ENCODE peak calls at places on chromosomes 6 and 20, in ten cellular contexts. H is nephron progenitor cell, K is foreskin fibroblast, Z is cardiac muscle cell, T is tibial artery, L is MCF 10A, C is RWPE1, I is HFF-Myc, G is mammary epithelial cell, W is epithelial cell of esophagus. Q is an unnamed sample.

GRCh38 chr20:62624325-62624690 is 18.0 kb upstream of the SLCO4A1 start:
- DNase-seq in H (no peak), K (no peak), Z (no peak), T (no peak), L (peak), C (no peak), I (no peak), G (no peak), W (no peak), Q (no peak)

GRCh38 chr20:46802696-46803445 is 91.8 kb upstream of the EYA2 start:
- DNase-seq in H (no peak), K (no peak), Z (no peak), T (no peak), L (no peak), C (no peak), I (no peak), G (no peak), W (no peak), Q (no peak)

GRCh38 chr6:107821591-107821990 is 2.5 kb downstream of the SCML4 start:
- DNase-seq in H (no peak), K (no peak), Z (no peak), T (no peak), L (no peak), C (no peak), I (no peak), G (no peak), W (no peak), Q (no peak)

GRCh38 chr6:15871211-15871770 is 208.5 kb upstream of the DTNBP1 start:
- DNase-seq in H (no peak), K (no peak), Z (no peak), T (no peak), L (no peak), C (no peak), I (no peak), G (no peak), W (no peak), Q (no peak)

GRCh38 chr6:23414204-23414501 is 711.9 kb upstream of the NRSN1 start:
- DNase-seq in H (no peak), K (no peak), Z (peak), T (no peak), L (peak), C (no peak), I (peak), G (peak), W (peak), Q (no peak)

GRCh38 chr20:43364001-43364400 is 93.7 kb upstream of the SRSF6 start:
- DNase-seq in H (no peak), K (no peak), Z (no peak), T (no peak), L (no peak), C (no peak), I (no peak), G (no peak), W (no peak), Q (no peak)

GRCh38 chr6:139361211-139361610 is 13.2 kb downstream of the CITED2 start:
- DNase-seq in H (no peak), K (no peak), Z (no peak), T (no peak), L (no peak), C (no peak), I (no peak), G (no peak), W (no peak), Q (no peak)

GRCh38 chr6:169905041-169905807 is 153.8 kb downstream of the ERMARD start:
- DNase-seq in H (no peak), K (peak), Z (no peak), T (peak), L (peak), C (peak), I (peak), G (peak), W (peak), Q (no peak)

GRCh38 chr6:138089325-138089724 is 17.9 kb downstream of the PERP start:
- DNase-seq in H (no peak), K (no peak), Z (no peak), T (no peak), L (no peak), C (no peak), I (no peak), G (peak), W (peak), Q (no peak)

GRCh38 chr6:83592770-83593394 is 80.5 kb downstream of the PRSS35 start:
- DNase-seq in H (no peak), K (no peak), Z (peak), T (no peak), L (peak), C (peak), I (peak), G (peak), W (peak), Q (no peak)

GRCh38 chr6:126077810-126078791 is 91.8 kb downstream of the TRMT11 start:
- DNase-seq in H (no peak), K (peak), Z (no peak), T (peak), L (no peak), C (no peak), I (peak), G (no peak), W (no peak), Q (no peak)

GRCh38 chr6:100461273-100461919 is 3.3 kb downstream of the SIM1 start:
- DNase-seq in H (peak), K (no peak), Z (no peak), T (no peak), L (peak), C (no peak), I (no peak), G (no peak), W (no peak), Q (no peak)

GRCh38 chr6:100462396-100462795 is 2.3 kb downstream of the SIM1 start:
- DNase-seq in H (no peak), K (no peak), Z (no peak), T (no peak), L (no peak), C (no peak), I (no peak), G (no peak), W (no peak), Q (no peak)

GRCh38 chr6:100461920-100462295 is 2.8 kb downstream of the SIM1 start:
- DNase-seq in H (no peak), K (no peak), Z (no peak), T (no peak), L (no peak), C (no peak), I (no peak), G (no peak), W (no peak), Q (no peak)

GRCh38 chr6:100459291-100459690 is 5.4 kb downstream of the SIM1 start:
- DNase-seq in H (no peak), K (no peak), Z (no peak), T (no peak), L (no peak), C (no peak), I (no peak), G (no peak), W (no peak), Q (no peak)

GRCh38 chr6:100460650-100461204 is 4.0 kb downstream of the SIM1 start:
- DNase-seq in H (no peak), K (no peak), Z (no peak), T (no peak), L (peak), C (no peak), I (no peak), G (no peak), W (no peak), Q (no peak)
- TF ChIP-seq CTCF in H (peak), K (peak), Z (peak), T (no peak), L (peak), C (no peak), I (peak), G (peak), W (peak), Q (peak)

GRCh38 chr20:50277064-50277415 is 86.4 kb downstream of the CEBPB start:
- DNase-seq in H (no peak), K (no peak), Z (no peak), T (no peak), L (no peak), C (no peak), I (no peak), G (no peak), W (no peak), Q (no peak)

GRCh38 chr20:50279988-50280850 is 89.6 kb downstream of the CEBPB start:
- DNase-seq in H (no peak), K (no peak), Z (no peak), T (no peak), L (no peak), C (no peak), I (no peak), G (no peak), W (no peak), Q (no peak)

GRCh38 chr20:50277460-50278376 is 87.1 kb downstream of the CEBPB start:
- DNase-seq in H (no peak), K (no peak), Z (no peak), T (no peak), L (no peak), C (no peak), I (no peak), G (no peak), W (no peak), Q (no peak)

GRCh38 chr20:50278377-50278683 is 87.7 kb downstream of the CEBPB start:
- DNase-seq in H (no peak), K (no peak), Z (no peak), T (no peak), L (no peak), C (no peak), I (no peak), G (no peak), W (no peak), Q (no peak)

DNA sequence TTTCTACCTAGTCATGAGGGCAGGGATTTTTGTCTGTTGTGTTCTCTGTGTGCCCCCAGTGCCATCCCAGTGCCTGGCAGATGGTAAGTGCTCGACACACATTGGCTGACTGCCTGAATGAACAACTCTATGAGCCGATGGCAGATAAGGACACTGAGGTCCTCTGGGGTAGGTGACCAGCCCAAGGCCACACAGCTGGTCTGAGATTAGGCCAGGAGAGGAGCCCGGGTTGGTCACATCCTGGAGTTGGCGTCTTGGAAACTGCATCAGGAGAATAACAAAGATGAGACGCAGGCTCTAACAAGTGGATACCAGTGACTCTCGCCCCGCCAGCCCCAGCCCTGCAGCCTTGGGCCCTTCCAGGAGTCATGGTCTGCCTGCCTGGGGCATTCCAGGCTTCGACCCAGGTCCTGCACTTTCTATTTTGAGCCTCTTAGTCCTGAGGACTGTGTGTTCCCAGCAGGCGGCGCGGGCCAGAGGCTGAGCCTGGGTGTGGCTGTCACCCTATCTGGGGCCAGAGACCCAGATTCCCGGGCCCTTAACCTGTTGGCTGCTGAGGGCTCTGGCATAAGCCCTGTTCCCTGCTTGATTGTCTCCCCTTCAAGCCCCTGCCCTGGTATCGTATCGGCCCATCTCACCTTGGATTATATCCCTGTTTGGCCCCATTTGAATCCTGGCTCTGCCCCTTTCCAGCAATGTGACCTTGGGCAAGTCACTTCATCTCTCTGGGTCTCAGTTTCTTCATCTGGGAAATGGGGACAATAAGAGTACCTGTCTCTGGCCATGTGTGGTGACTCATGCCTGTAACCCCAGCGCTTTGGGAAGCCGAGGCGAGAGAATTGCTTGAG is 88.3 kb downstream of the CEBPB start:
- DNase-seq in H (no peak), K (peak), Z (peak), T (peak), L (peak), C (peak), I (no peak), G (peak), W (peak), Q (no peak)
- TF ChIP-seq CTCF in H (no peak), K (peak), Z (peak), T (peak), L (peak), C (no peak), I (peak), G (peak), W (peak), Q (no peak)

GRCh38 chr6:14584450-14584849 is 466.9 kb downstream of the CD83 start:
- DNase-seq in H (no peak), K (no peak), Z (no peak), T (no peak), L (no peak), C (no peak), I (no peak), G (no peak), W (no peak), Q (no peak)
- TF ChIP-seq CTCF in H (no peak), K (no peak), Z (peak), T (no peak), L (no peak), C (no peak), I (no peak), G (no peak), W (no peak), Q (no peak)

GRCh38 chr20:23179766-23180403 is 93.8 kb upstream of the CD93 start:
- DNase-seq in H (no peak), K (no peak), Z (no peak), T (no peak), L (no peak), C (no peak), I (no peak), G (no peak), W (no peak), Q (no peak)

GRCh38 chr20:23180451-23180921 is 94.4 kb upstream of the CD93 start:
- DNase-seq in H (peak), K (no peak), Z (no peak), T (no peak), L (no peak), C (no peak), I (no peak), G (no peak), W (no peak), Q (no peak)

GRCh38 chr20:23174821-23175220 is 88.7 kb upstream of the CD93 start:
- DNase-seq in H (no peak), K (no peak), Z (no peak), T (no peak), L (no peak), C (no peak), I (no peak), G (no peak), W (no peak), Q (no peak)

DNA sequence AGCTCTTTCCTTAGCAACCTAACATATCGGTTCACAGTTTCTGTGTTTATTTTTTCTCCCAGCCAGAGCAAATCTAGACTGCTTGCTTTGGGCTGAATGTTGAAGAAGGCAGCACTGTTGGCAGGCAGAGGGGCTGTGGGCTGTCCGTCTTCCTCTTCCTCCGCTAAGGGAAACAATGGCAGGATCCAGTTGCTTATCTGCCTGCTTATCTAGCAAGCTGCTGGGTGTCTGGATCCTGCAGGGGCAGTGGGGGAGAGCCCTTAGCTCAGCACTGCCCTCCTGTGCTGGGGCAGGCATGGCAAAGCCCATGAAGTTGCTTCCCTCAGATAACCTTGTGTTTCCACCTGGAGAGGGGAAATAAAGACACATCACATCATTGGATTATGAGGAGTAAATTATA is 92.7 kb upstream of the CD93 start:
- DNase-seq in H (no peak), K (no peak), Z (no peak), T (no peak), L (no peak), C (no peak), I (no peak), G (no peak), W (no peak), Q (no peak)
- TF ChIP-seq CTCF in H (no peak), K (no peak), Z (peak), T (no peak), L (no peak), C (no peak), I (peak), G (peak), W (no peak), Q (no peak)

DNA sequence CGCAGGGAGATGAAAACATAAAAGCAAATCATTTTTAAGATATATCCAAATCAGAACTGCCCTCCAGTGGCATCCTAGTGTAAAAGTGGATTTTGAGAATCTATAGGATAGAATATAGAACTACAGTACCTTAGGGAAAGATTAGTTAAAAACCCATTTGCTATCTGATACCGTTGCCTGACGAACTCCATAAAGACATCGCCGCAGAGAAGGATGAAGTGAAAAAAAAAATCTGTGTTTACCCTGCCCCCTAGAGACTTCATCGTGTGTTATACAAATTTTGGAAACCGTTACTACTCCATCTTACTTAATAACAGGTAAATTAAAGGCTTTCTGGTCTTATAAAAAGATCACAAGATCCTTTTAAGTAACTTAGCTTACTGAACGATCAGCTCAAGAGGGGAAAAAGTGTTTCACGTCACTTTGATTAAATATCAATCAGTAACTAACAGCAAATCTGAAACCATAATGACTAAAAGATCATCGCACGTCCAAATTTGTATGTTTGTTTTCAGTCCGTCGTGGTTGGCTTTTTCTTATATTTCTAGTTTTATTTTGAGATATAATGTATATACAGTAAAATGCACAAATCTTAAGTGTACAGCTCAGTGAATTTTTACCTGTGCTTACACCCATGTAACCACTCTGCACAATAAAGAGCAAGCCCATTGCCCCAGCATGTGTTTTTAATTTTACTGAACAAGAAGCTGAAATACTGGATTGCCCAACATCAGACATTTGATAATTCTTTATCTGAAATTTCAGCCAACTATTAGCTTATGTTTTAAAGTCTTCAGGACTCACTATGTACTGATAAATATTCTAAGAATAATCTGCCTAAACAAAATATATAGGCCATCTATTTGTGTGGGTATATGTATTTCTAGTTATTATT is 879 bp upstream of the MCM3 start:
- DNase-seq in H (no peak), K (peak), Z (peak), T (no peak), L (peak), C (no peak), I (no peak), G (no peak), W (no peak), Q (no peak)
- TF ChIP-seq CTCF in H (no peak), K (no peak), Z (peak), T (no peak), L (peak), C (peak), I (no peak), G (peak), W (peak), Q (no peak)

GRCh38 chr20:22106308-22106938 is 401.0 kb downstream of the PAX1 start:
- DNase-seq in H (no peak), K (no peak), Z (peak), T (no peak), L (peak), C (peak), I (no peak), G (no peak), W (peak), Q (no peak)
- TF ChIP-seq CTCF in H (peak), K (no peak), Z (no peak), T (peak), L (peak), C (peak), I (no peak), G (peak), W (peak), Q (peak)

DNA sequence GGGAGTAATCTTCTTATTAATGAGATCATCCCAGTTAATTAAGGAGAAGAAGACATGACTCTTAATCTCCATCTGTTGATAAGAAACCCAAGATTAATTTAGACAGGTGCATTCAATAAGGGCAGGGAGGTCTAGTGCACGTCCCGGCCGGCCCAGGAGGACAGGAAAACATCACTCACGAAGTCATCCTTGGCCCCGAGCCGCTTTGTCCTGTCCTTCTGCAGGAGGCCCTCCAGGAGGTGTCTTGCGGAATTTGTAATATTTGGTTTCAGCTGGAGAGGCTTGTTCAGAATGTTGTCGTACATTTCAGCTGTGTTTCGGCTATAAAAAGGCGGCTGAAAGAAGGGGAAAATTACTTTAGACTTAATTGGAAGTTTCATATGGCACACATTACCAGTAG is 118.4 kb upstream of the SLC2A12 start:
- DNase-seq in H (no peak), K (no peak), Z (no peak), T (no peak), L (no peak), C (no peak), I (no peak), G (peak), W (no peak), Q (no peak)
- TF ChIP-seq CTCF in H (no peak), K (no peak), Z (no peak), T (no peak), L (peak), C (no peak), I (no peak), G (peak), W (no peak), Q (no peak)

DNA sequence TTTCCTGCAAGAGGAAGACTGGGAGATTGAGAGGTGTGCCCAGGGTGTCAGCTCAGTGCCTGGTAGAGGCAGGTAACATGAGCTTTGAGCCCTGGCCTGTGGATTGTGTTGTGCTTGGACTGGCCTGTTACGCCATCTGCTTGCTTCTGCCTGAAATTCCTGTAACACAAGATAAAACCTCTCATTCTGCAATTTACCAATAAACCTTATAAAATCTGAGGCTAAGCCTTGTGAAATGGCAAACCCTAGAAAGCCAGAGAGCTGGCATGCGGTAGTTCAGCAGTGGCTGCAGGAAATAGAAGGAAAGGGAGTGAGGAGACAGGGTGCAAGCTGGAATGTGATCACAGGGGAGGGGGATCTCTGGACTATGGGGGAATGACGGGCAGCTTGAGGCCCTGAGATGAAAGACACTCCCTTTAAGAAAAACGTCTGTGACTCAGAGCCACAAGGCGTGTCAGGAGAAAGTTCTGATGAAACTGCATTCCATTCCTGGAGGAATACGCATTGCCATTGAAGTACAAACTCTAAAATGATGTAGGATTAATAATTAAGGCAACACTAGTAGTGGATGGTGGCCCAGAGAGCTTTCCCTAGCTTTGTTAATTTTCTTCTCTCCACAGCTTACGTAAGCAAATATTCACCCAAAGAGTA is 26.3 kb upstream of the TFAP2A start:
- DNase-seq in H (no peak), K (peak), Z (no peak), T (no peak), L (peak), C (peak), I (no peak), G (peak), W (peak), Q (no peak)
- TF ChIP-seq CTCF in H (no peak), K (no peak), Z (no peak), T (no peak), L (no peak), C (peak), I (no peak), G (no peak), W (no peak), Q (no peak)

GRCh38 chr6:13814176-13814937 is at the start of gene MCUR1:
- DNase-seq in H (peak), K (peak), Z (peak), T (peak), L (peak), C (peak), I (peak), G (peak), W (peak), Q (peak)
- TF ChIP-seq CTCF in H (no peak), K (no peak), Z (peak), T (no peak), L (no peak), C (peak), I (no peak), G (peak), W (no peak), Q (peak)